ENCODE peak calls at places on chromosomes 16 and 17, in five cellular contexts. M is endothelial cell; O is stimulated activated CD4-positive, alpha-beta T cell treated with anti-CD3 and anti-CD28 coated beads, Interleukin-1b, Interleukin-23, amount 100 ng/mL, for 1 hour; D is CD4-positive, CD25-positive, alpha-beta regulatory T cell; H is posterior cingulate gyrus. P is an unnamed sample.

GRCh38 chr17:44924107-44924544 is 8.8 kb upstream of the GFAP start:
- DNase-seq in M (no peak), H (no peak), O (no peak), D (no peak), P (no peak)

GRCh38 chr16:75921281-75921680 is 195.0 kb upstream of the CPHXL start:
- DNase-seq in M (no peak), H (no peak), O (no peak), D (no peak), P (no peak)

GRCh38 chr16:48123104-48123788 is 32.5 kb downstream of the ABCC12 start:
- DNase-seq in D (no peak), H (peak; percentile 43), O (peak; percentile 13), M (no peak), P (no peak)

GRCh38 chr17:77382966-77383612 is 242.3 kb downstream of the SEC14L1 start:
- DNase-seq in M (no peak), H (no peak), D (no peak), O (no peak), P (no peak)

GRCh38 chr17:77869665-77870132 is 88.8 kb upstream of the TNRC6C start:
- DNase-seq in M (no peak), H (no peak), O (no peak), D (peak; percentile 20), P (peak; percentile 97)

GRCh38 chr17:81429813-81430510 is 34.7 kb downstream of the BAHCC1 start:
- DNase-seq in M (no peak), O (no peak), H (no peak), D (no peak), P (no peak)

GRCh38 chr17:55161935-55162555 is 102.7 kb upstream of the HLF start:
- DNase-seq in D (peak; percentile 14), H (no peak), M (no peak), O (no peak), P (no peak)

GRCh38 chr16:84922351-84923135 is 88.8 kb downstream of the ZDHHC7 start:
- DNase-seq in M (peak; percentile 21), H (peak; percentile 42), D (no peak), O (no peak), P (no peak)

GRCh38 chr17:2803971-2804370 is 7.7 kb downstream of the RAP1GAP2 start:
- DNase-seq in H (no peak), D (no peak), O (no peak), M (no peak), P (no peak)

GRCh38 chr16:50297301-50298074 is 31.1 kb downstream of the ADCY7 start:
- DNase-seq in M (no peak), O (no peak), H (no peak), D (no peak), P (no peak)

P was measured in naive B cell.